ENCODE peak calls at places on chromosomes 6 and 20, in six cellular contexts. Z is A673, N is ovary, I is cardiac muscle cell, C is GM23248, A is HepG2. X is an unnamed sample. For H3K27me3 and H3K4me1, the result is how much of the 10 kb centered on the place peaks cover.

GRCh38 chr6:155171747-155172191 is 92.0 kb upstream of the CLDN20 start:
- DNase-seq in Z (peak), N (no peak), I (no peak), C (peak), A (no peak), X (no peak)

GRCh38 chr6:143164565-143165105 is 103.9 kb downstream of the AIG1 start:
- DNase-seq in Z (no peak), N (no peak), I (no peak), C (no peak), A (no peak), X (no peak)

GRCh38 chr20:1337441-1337840 is 8.5 kb upstream of the SDCBP2 start:
- DNase-seq in Z (no peak), N (no peak), I (no peak), C (no peak), A (no peak), X (no peak)

GRCh38 chr6:116406678-116407345 is 36.1 kb downstream of the DSE start:
- DNase-seq in Z (no peak), N (no peak), I (no peak), C (peak), A (no peak), X (no peak)

GRCh38 chr20:56566621-56567020 is 33.6 kb downstream of the FAM209B start:
- DNase-seq in Z (peak), N (no peak), I (peak), C (no peak), A (peak), X (no peak)

GRCh38 chr6:120938876-120939231 is 395.4 kb downstream of the TBC1D32 start:
- DNase-seq in Z (no peak), N (no peak), I (no peak), C (no peak), A (no peak), X (no peak)

GRCh38 chr6:116057766-116058165 is 2.9 kb downstream of the FRK start:
- DNase-seq in Z (peak), N (no peak), I (no peak), C (no peak), A (no peak), X (no peak)

GRCh38 chr6:123806561-123806960 is 2.9 kb downstream of the NKAIN2 start:
- DNase-seq in Z (no peak), N (no peak), I (no peak), C (no peak), A (no peak), X (no peak)

GRCh38 chr6:106390088-106390487 is 29.6 kb downstream of the CRYBG1 start:
- DNase-seq in Z (peak), N (no peak), I (no peak), C (no peak), A (no peak), X (no peak)

GRCh38 chr6:70277480-70277879 is 25.4 kb downstream of the COL9A1 start:
- DNase-seq in Z (peak), N (no peak), I (no peak), C (peak), A (no peak), X (peak)

GRCh38 chr20:4820833-4821518 is 99.3 kb downstream of the PRND start:
- DNase-seq in Z (no peak), N (peak), I (no peak), C (peak), A (no peak), X (no peak)

GRCh38 chr6:145206247-145206907 is 528.9 kb downstream of the EPM2A start:
- DNase-seq in Z (no peak), N (peak), I (no peak), C (peak), A (no peak), X (no peak)

GRCh38 chr6:7424967-7425807 is 35.6 kb downstream of the RIOK1 start:
- DNase-seq in Z (peak), N (no peak), I (peak), C (peak), A (peak), X (peak)

GRCh38 chr20:32201296-32201976 is 6.1 kb downstream of the PLAGL2 start:
- DNase-seq in Z (no peak), N (no peak), I (no peak), C (peak), A (no peak), X (no peak)

GRCh38 chr6:161414180-161414579 is 140.3 kb upstream of the AGPAT4 start:
- DNase-seq in Z (no peak), N (no peak), I (no peak), C (no peak), A (no peak), X (no peak)

GRCh38 chr6:27795697-27796494 is 116.3 kb downstream of the OR2B2 start:
- DNase-seq in Z (peak), N (peak), I (peak), C (peak), A (peak), X (peak)

GRCh38 chr6:82842721-82843120 is 222.9 kb downstream of the UBE3D start:
- DNase-seq in Z (no peak), N (no peak), I (no peak), C (peak), A (no peak), X (no peak)

GRCh38 chr6:90645634-90646033 is 58.8 kb upstream of the MAP3K7 start:
- DNase-seq in Z (no peak), N (no peak), I (no peak), C (no peak), A (no peak), X (peak)

GRCh38 chr6:17341891-17342290 is 51.5 kb upstream of the CAP2 start:
- DNase-seq in Z (no peak), N (no peak), I (no peak), C (no peak), A (no peak), X (peak)

GRCh38 chr6:152129606-152130249 is 322.2 kb downstream of the ESR1 start:
- DNase-seq in Z (no peak), N (peak), I (no peak), C (peak), A (no peak), X (no peak)

GRCh38 chr6:53014744-53015143 is 19.7 kb upstream of the GSTA4 start:
- DNase-seq in Z (no peak), N (no peak), I (no peak), C (peak), A (no peak), X (peak)

GRCh38 chr20:12764053-12764452 is 244.7 kb upstream of the SPTLC3 start:
- DNase-seq in Z (no peak), N (no peak), I (no peak), C (no peak), A (no peak), X (no peak)

GRCh38 chr6:122853259-122853995 is 64.4 kb downstream of the SMPDL3A start:
- DNase-seq in Z (no peak), N (no peak), I (no peak), C (no peak), A (no peak), X (no peak)

GRCh38 chr6:148779142-148779562 is 32.3 kb downstream of the UST start:
- DNase-seq in Z (no peak), N (no peak), I (no peak), C (peak), A (no peak), X (no peak)

GRCh38 chr6:69735029-69735428 is 61.8 kb downstream of the LMBRD1 start:
- DNase-seq in Z (no peak), N (no peak), I (no peak), C (no peak), A (no peak), X (no peak)

GRCh38 chr6:142030115-142030619 is 102.6 kb upstream of the GJE1 start:
- DNase-seq in Z (no peak), N (no peak), I (no peak), C (peak), A (no peak), X (no peak)

GRCh38 chr6:122381494-122382083 is 17.9 kb upstream of the HSF2 start:
- DNase-seq in Z (peak), N (peak), I (peak), C (peak), A (peak), X (no peak)

GRCh38 chr6:69796081-69796626 is 656 bp downstream of the LMBRD1 start:
- DNase-seq in Z (peak), N (no peak), I (no peak), C (peak), A (peak), X (peak)

GRCh38 chr6:135540207-135540877 is 42.8 kb upstream of the AHI1 start:
- DNase-seq in Z (peak), N (no peak), I (peak), C (peak), A (no peak), X (no peak)

GRCh38 chr20:50291428-50292323 is 101.0 kb downstream of the CEBPB start:
- DNase-seq in Z (no peak), N (no peak), I (no peak), C (no peak), A (no peak), X (no peak)

GRCh38 chr20:50295345-50295744 is 104.7 kb downstream of the CEBPB start:
- DNase-seq in Z (no peak), N (no peak), I (no peak), C (no peak), A (no peak), X (no peak)

GRCh38 chr20:50292324-50293243 is 102.0 kb downstream of the CEBPB start:
- DNase-seq in Z (no peak), N (peak), I (no peak), C (peak), A (peak), X (no peak)

GRCh38 chr20:50294164-50295088 is 103.8 kb downstream of the CEBPB start:
- DNase-seq in Z (no peak), N (no peak), I (no peak), C (no peak), A (peak), X (no peak)

GRCh38 chr20:50293244-50294139 is 102.9 kb downstream of the CEBPB start:
- DNase-seq in Z (no peak), N (no peak), I (no peak), C (no peak), A (no peak), X (no peak)
- H3K27me3 ChIP-seq in Z (under half), N (under half), I (under half), C (under half), A (under half), X (under half)

GRCh38 chr6:34957184-34957904 is 68.3 kb downstream of the ANKS1A start:
- DNase-seq in Z (no peak), N (no peak), I (no peak), C (no peak), A (no peak), X (no peak)
- H3K4me1 ChIP-seq in Z (under half), N (under half), I (under half), C (under half), A (under half), X (under half)

GRCh38 chr6:134415681-134416080 is 97.8 kb upstream of the SGK1 start:
- DNase-seq in Z (no peak), N (no peak), I (no peak), C (no peak), A (no peak), X (no peak)
- H3K27ac ChIP-seq in Z (no peak), N (no peak), I (no peak), C (no peak), A (no peak), X (no peak)

DNA sequence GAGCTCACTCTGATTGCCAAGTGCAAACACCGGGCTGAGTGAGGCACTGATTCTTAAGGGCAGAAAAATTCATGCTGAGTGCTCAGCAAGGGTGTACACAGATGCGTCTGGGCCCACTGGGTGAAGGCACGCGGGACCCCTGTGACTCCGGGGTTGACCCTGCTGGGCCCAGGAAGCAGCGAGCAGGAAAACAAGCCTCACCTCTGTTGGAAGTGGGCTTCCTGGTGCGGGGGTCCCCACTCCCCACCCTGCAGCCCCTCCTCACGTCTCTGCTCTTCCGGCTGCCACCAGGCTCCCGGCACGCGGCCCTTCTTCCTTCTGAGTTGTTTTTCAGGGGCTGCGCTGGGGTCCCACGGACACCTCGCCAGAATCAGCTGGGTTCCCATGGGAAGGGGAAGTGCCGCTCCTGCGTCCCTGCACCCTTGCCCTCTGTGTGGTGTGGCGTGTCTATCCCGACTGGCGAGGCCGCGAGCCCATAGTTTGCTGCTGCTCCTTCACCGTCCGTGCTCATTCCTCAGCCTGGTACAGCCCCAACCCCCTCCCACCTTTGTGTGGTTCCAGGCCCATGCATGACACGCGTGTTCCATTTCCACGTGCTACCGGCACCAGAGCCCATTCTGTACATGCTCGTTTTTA is 80.6 kb upstream of the BHLHE23 start:
- DNase-seq in Z (no peak), N (peak), I (no peak), C (no peak), A (no peak), X (no peak)
- H3K27me3 ChIP-seq in Z (half or more), N (under half), I (under half), C (under half), A (half or more), X (under half)

DNA sequence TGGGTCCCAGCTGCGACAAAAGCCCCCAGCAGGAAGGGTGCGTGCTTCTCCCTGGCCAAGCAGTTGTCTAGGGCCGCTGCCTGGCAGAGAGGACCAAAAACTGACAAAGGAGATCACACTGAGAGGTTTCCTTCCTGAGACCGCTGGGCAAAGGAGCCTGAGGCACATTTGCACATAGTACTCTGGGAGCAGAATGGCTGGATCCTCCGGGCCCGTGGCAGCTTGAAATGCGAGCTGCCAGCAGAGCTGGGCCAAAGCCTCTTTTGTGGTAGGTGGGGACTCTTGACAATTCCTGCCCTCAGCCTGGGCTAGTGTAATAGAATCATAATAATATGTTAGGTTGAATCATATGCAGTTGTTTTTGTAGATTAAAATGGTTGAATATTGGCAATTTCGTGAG is 33.1 kb upstream of the RNF8 start:
- DNase-seq in Z (no peak), N (no peak), I (peak), C (no peak), A (no peak), X (no peak)
- H3K4me1 ChIP-seq in Z (under half), N (under half), I (under half), C (under half), A (under half), X (under half)

DNA sequence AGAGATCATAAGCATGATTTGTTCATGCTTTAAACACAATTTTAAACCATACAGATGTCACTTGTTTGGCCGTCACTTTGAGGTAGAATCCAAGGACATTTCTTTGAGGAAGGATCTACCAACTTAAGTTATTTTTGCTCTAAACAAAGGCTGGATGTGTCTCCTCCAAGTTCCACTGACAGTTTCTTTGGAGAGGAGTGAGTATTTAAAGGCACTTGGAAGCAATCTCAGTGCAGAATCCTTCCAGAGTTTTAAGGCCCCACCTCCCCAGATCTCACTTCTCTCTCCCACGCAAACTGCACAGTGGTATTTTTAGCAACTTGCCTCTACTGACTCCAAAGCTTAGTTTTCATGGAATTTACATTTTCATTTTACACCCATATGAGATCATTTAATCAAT is 110.0 kb downstream of the SYCP2 start:
- DNase-seq in Z (no peak), N (no peak), I (no peak), C (no peak), A (no peak), X (no peak)
- H3K27ac ChIP-seq in Z (no peak), N (no peak), I (no peak), C (no peak), A (no peak), X (no peak)

DNA sequence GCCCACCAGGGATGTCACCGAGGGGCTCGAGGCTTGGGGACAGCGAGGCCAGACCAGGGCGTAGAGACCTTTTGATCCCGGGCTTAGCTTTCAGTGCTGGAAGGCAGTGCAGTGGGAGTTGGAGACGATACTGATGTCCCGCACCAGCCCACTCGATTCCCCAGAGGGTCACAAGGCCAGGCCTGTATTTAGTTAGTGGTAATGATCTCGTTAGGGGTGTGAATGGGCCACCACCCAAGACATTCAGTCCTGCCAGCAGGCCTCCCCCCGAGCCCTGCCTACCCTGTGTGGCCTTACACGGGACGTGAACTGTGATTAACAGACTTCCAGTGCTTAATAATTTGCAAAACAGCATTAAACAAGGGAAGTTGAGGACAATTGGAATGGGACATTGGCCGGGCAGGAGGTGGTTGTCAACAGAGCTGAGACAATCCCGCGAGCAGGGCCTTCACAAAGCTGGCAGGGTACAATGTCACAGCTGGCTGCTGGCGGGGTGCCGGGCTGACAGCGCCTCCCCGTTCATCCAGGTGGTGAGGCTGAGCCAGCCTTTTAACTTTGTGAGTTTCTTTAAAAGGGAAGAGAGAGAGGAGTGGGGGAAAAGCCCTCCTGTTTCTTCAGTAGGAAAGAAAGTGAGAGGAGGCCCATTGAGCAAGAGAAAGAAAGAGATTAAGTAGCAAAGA is 175.3 kb upstream of the RALGAPA2 start:
- DNase-seq in Z (no peak), N (no peak), I (no peak), C (no peak), A (no peak), X (no peak)
- H3K27me3 ChIP-seq in Z (under half), N (under half), I (under half), C (under half), A (under half), X (under half)

X was measured in foreskin keratinocyte.